ENCODE peak calls at places on chromosomes 2 and 18, in nine cellular contexts. S is effector memory CD4-positive, alpha-beta T cell; Z is body of pancreas; O is left lung; B is CD8-positive, alpha-beta T cell; A is adipocyte; J is cardiac muscle cell; I is neuronal stem cell; K is IMR-90. X is an unnamed sample.

GRCh38 chr2:24359701-24360049 is 661 bp downstream of the ITSN2 start:
- DNase-seq in B (peak; percentile 21), O (peak; percentile 66), A (peak; percentile 60), I (no peak), J (no peak), S (peak; percentile 49), K (no peak), Z (peak; percentile 56), X (peak; percentile 63)

GRCh38 chr2:13542642-13543041 is 825.9 kb downstream of the TRIB2 start:
- DNase-seq in K (no peak), A (no peak), Z (no peak), S (no peak), B (no peak), O (no peak), I (no peak), J (no peak), X (no peak)

GRCh38 chr18:58222439-58223125 is 178.6 kb downstream of the NEDD4L start:
- DNase-seq in K (peak; percentile 33), A (peak; percentile 53), I (no peak), J (no peak), B (no peak), S (no peak), Z (no peak), O (no peak), X (peak; percentile 61)

GRCh38 chr2:36635194-36635593 is 37.2 kb upstream of the FEZ2 start:
- DNase-seq in O (no peak), B (no peak), S (no peak), A (peak; percentile 32), I (no peak), Z (no peak), K (no peak), J (no peak), X (no peak)

GRCh38 chr18:8358066-8358795 is 251.0 kb upstream of the RAB12 start:
- DNase-seq in K (no peak), J (no peak), B (no peak), O (no peak), A (no peak), Z (no peak), S (no peak), I (no peak), X (no peak)

GRCh38 chr2:56874717-56875116 is 690.9 kb downstream of the CCDC85A start:
- DNase-seq in K (no peak), I (no peak), O (no peak), B (no peak), Z (no peak), S (no peak), A (no peak), J (no peak), X (no peak)

GRCh38 chr2:23673082-23673481 is 253.8 kb downstream of the ATAD2B start:
- DNase-seq in S (no peak), O (no peak), I (no peak), Z (no peak), A (no peak), K (no peak), J (no peak), B (no peak), X (no peak)

GRCh38 chr2:85390941-85391669 is 19.1 kb downstream of the CAPG start:
- DNase-seq in I (no peak), J (peak; percentile 58), O (peak; percentile 61), Z (peak; percentile 69), A (peak; percentile 52), K (peak; percentile 23), B (peak; percentile 59), S (peak; percentile 49), X (peak; percentile 55)

GRCh38 chr2:65396348-65397026 is 35.9 kb downstream of the SPRED2 start:
- DNase-seq in O (peak; percentile 55), K (peak; percentile 57), A (peak; percentile 72), I (no peak), S (no peak), Z (no peak), J (no peak), B (no peak), X (no peak)

GRCh38 chr2:40867829-40868228 is 415.9 kb upstream of the SLC8A1 start:
- DNase-seq in B (no peak), K (no peak), O (no peak), J (no peak), Z (no peak), A (no peak), I (no peak), S (no peak), X (no peak)

GRCh38 chr2:24514820-24515219 is 23.8 kb downstream of the NCOA1 start:
- DNase-seq in J (no peak), K (no peak), B (no peak), I (no peak), S (no peak), Z (no peak), A (no peak), O (no peak), X (peak; percentile 64)

GRCh38 chr18:7617738-7618422 is 50.8 kb downstream of the PTPRM start:
- DNase-seq in B (no peak), S (no peak), J (peak; percentile 67), K (peak; percentile 70), Z (peak; percentile 30), A (peak; percentile 94), O (peak; percentile 69), I (peak; percentile 29), X (peak; percentile 25)

GRCh38 chr2:86251840-86252266 is 52.6 kb downstream of the MRPL35 start:
- DNase-seq in K (no peak), Z (peak; percentile 27), J (no peak), B (no peak), I (no peak), O (no peak), A (no peak), S (no peak), X (no peak)

GRCh38 chr2:76450024-76450475 is 739.3 kb upstream of the GCFC2 start:
- DNase-seq in I (no peak), A (no peak), B (no peak), K (no peak), S (no peak), J (no peak), Z (no peak), O (no peak), X (no peak)

GRCh38 chr2:25397777-25398176 is 56.1 kb upstream of the DNMT3A start:
- DNase-seq in S (no peak), J (no peak), O (no peak), B (no peak), K (no peak), A (no peak), Z (no peak), I (no peak), X (no peak)

GRCh38 chr2:126835811-126836210 is 62.9 kb upstream of the TEX51 start:
- DNase-seq in K (no peak), S (no peak), A (no peak), Z (no peak), J (no peak), I (no peak), O (no peak), B (no peak), X (no peak)

GRCh38 chr2:24824966-24825882 is 32.0 kb downstream of the CENPO start:
- DNase-seq in S (peak; percentile 18), Z (no peak), I (no peak), K (no peak), A (no peak), O (no peak), B (no peak), J (no peak), X (no peak)

GRCh38 chr2:120210234-120210781 is 12.9 kb downstream of the TMEM185B start:
- DNase-seq in K (no peak), J (no peak), I (no peak), S (no peak), O (no peak), B (no peak), Z (no peak), A (no peak), X (no peak)

GRCh38 chr2:109333414-109334194 is 204.6 kb downstream of the SH3RF3 start:
- DNase-seq in B (no peak), O (no peak), K (peak; percentile 47), S (no peak), I (no peak), J (peak; percentile 40), Z (no peak), A (peak; percentile 40), X (no peak)

GRCh38 chr2:54964271-54964670 is 86.0 kb downstream of the RTN4 start:
- DNase-seq in K (peak; percentile 60), Z (no peak), J (no peak), I (no peak), B (no peak), A (no peak), O (no peak), S (no peak), X (no peak)
- H3K9me3 ChIP-seq in K (no peaks in the 10 kb centered on the region), Z (no peaks in the 10 kb centered on the region), J (no peaks in the 10 kb centered on the region), I (no peaks in the 10 kb centered on the region), B (no peaks in the 10 kb centered on the region), A (no peaks in the 10 kb centered on the region), O (no peaks in the 10 kb centered on the region), S (no peaks in the 10 kb centered on the region), X (no peaks in the 10 kb centered on the region)

DNA sequence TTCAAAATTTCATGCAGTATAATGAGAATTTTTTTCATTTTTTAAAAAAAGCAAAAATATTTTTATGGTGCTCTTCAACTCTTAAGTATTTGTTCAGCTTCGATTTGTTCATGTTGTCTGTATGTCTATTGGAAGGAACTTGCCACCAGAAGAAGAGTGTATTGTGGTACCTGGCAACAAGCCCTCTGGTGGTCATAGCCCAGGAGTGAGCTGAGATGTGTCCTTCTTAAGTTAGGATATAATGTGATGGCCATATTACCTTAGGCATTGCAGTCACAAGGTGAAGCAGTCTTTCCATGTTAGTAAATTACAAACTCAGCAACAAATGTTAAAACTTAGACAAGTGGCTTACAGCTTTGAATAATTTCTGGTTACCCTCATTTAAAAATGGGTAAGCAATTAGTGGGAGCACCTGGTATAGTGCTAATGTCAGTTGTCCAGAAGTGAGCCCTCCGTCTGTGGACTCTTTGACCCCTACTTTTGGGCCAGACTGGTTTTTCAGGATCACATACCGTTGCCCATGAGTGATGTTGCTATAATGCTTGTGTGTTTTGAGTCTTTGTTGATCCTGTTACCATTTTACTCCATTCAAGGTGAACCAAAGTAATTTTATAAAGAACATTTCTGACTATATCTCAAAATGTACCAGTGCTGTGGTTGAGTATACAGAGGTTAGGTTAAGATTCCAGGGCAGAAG is 57.4 kb downstream of the MYO1B start:
- DNase-seq in A (no peak), B (no peak), Z (no peak), K (peak; percentile 23), S (no peak), O (no peak), I (no peak), J (peak; percentile 16), X (no peak)
- H3K4me1 ChIP-seq in A (peaks cover 52% of the 10 kb centered on the region), B (no peaks in the 10 kb centered on the region), Z (peaks cover 28% of the 10 kb centered on the region), K (peaks cover 42% of the 10 kb centered on the region), S (no peaks in the 10 kb centered on the region), O (peaks cover 21% of the 10 kb centered on the region), I (no peaks in the 10 kb centered on the region), J (peaks cover 14% of the 10 kb centered on the region), X (peaks cover 14% of the 10 kb centered on the region)

DNA sequence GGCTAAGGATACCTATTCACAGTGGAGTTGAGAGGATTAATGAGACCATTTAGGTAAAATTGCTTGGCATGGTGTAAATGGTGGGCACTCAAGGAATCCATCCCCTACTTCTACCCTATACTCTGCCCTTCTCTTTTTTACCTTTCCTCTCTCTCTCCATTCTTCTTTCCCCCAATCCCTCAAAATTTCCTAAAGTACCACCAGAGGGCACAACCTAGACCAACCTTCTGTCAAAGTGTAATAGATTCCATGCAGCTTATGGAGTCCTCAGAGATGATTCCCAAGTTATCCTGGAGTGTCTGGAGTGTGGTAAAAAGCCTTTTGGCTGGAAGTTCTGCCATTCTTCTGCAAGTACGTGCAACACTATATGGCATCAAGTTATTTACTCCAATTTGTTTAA is 33.0 kb upstream of the CCDC195 start:
- DNase-seq in K (no peak), S (no peak), Z (no peak), J (no peak), I (no peak), A (no peak), B (no peak), O (no peak), X (peak; percentile 16)
- H3K9me3 ChIP-seq in K (no peaks in the 10 kb centered on the region), S (no peaks in the 10 kb centered on the region), Z (no peaks in the 10 kb centered on the region), J (no peaks in the 10 kb centered on the region), I (no peaks in the 10 kb centered on the region), A (no peaks in the 10 kb centered on the region), B (no peaks in the 10 kb centered on the region), O (no peaks in the 10 kb centered on the region), X (no peaks in the 10 kb centered on the region)

GRCh38 chr2:157321514-157321913 is 4.1 kb downstream of the ERMN start:
- DNase-seq in K (no peak), Z (no peak), A (no peak), B (no peak), J (no peak), S (no peak), O (no peak), I (no peak), X (no peak)
- H3K4me1 ChIP-seq in K (no peaks in the 10 kb centered on the region), Z (no peaks in the 10 kb centered on the region), A (no peaks in the 10 kb centered on the region), B (no peaks in the 10 kb centered on the region), J (no peaks in the 10 kb centered on the region), S (no peaks in the 10 kb centered on the region), O (no peaks in the 10 kb centered on the region), I (no peaks in the 10 kb centered on the region), X (no peaks in the 10 kb centered on the region)